ENCODE peak calls at places on chromosomes 11 and 22, in ten cellular contexts. M is cardiac muscle cell; H is dorsolateral prefrontal cortex; N is PC-3; O is vagina; T is thoracic aorta; Q is AG04450; L is CD8-positive, alpha-beta T cell; I is fibroblast of lung; P is CD8-positive, alpha-beta memory T cell. X is an unnamed sample.

GRCh38 chr11:12693485-12694181 is 19.4 kb downstream of the TEAD1 start:
- DNase-seq in N (peak), O (no peak), M (no peak), P (no peak), T (peak), I (peak), L (no peak), Q (peak), H (no peak), X (peak)

GRCh38 chr11:67345949-67346819 is 7.2 kb downstream of the POLD4 start:
- DNase-seq in M (peak), H (no peak), T (no peak), N (peak), Q (no peak), L (no peak), I (peak), P (no peak), O (no peak), X (no peak)

GRCh38 chr22:22920910-22921550 is 33.4 kb downstream of the IGLL5 start:
- DNase-seq in T (no peak), M (no peak), I (no peak), L (no peak), N (no peak), Q (no peak), O (no peak), P (no peak), H (no peak), X (no peak)

GRCh38 chr11:69333149-69333710 is 39.3 kb downstream of the MYEOV start:
- DNase-seq in N (no peak), Q (no peak), L (no peak), H (no peak), T (no peak), O (peak), M (no peak), I (no peak), P (no peak), X (no peak)

GRCh38 chr22:37276771-37277170 is 5.5 kb upstream of the CYTH4 start:
- DNase-seq in I (no peak), O (no peak), Q (no peak), L (no peak), H (no peak), P (no peak), N (no peak), T (no peak), M (no peak), X (no peak)

GRCh38 chr11:80424012-80424695 is 983.3 kb upstream of the TENM4 start:
- DNase-seq in I (no peak), O (no peak), L (no peak), H (no peak), T (no peak), Q (no peak), P (no peak), M (peak), N (no peak), X (no peak)

GRCh38 chr22:41683616-41684015 is 5.1 kb downstream of the SNU13 start:
- DNase-seq in L (no peak), Q (no peak), I (no peak), H (no peak), P (no peak), T (no peak), O (no peak), M (no peak), N (peak), X (no peak)

GRCh38 chr11:95585071-95585751 is 204.4 kb downstream of the FAM76B start:
- DNase-seq in N (no peak), T (no peak), M (no peak), L (no peak), P (no peak), Q (no peak), I (peak), H (no peak), O (no peak), X (no peak)

GRCh38 chr11:102314784-102315183 is 2.5 kb upstream of the BIRC3 start:
- DNase-seq in T (no peak), P (no peak), I (no peak), O (no peak), M (no peak), L (no peak), Q (no peak), H (no peak), N (no peak), X (no peak)

GRCh38 chr11:15724611-15725010 is 609.9 kb downstream of the INSC start:
- DNase-seq in N (no peak), I (no peak), P (no peak), H (no peak), M (no peak), O (no peak), Q (no peak), L (no peak), T (no peak), X (no peak)

GRCh38 chr22:50597097-50597496 is 3.5 kb upstream of the MAPK8IP2 start:
- DNase-seq in T (no peak), O (no peak), H (no peak), N (no peak), P (no peak), L (no peak), I (no peak), Q (no peak), M (no peak), X (no peak)

GRCh38 chr22:24067587-24068376 is 56.7 kb downstream of the CABIN1 start:
- DNase-seq in L (no peak), N (no peak), T (no peak), H (no peak), M (no peak), O (no peak), I (no peak), P (no peak), Q (no peak), X (no peak)

GRCh38 chr22:36701166-36701713 is 2.3 kb downstream of the CACNG2 start:
- DNase-seq in M (no peak), O (no peak), T (no peak), I (no peak), L (no peak), N (no peak), H (no peak), P (no peak), Q (no peak), X (no peak)

GRCh38 chr11:104657083-104657482 is 241.2 kb downstream of the CASP12 start:
- DNase-seq in O (no peak), N (no peak), L (no peak), H (no peak), P (no peak), M (no peak), T (no peak), Q (no peak), I (no peak), X (no peak)

GRCh38 chr22:21819183-21819770 is 48.2 kb downstream of the MAPK1 start:
- DNase-seq in P (no peak), L (no peak), T (no peak), M (no peak), N (no peak), Q (no peak), H (no peak), O (no peak), I (no peak), X (no peak)
- H3K27ac ChIP-seq in P (no peak), L (no peak), T (no peak), M (no peak), N (no peak), Q (no peak), H (no peak), O (no peak), I (no peak), X (no peak)

GRCh38 chr11:118341749-118342489 is 586 bp downstream of the CD3D start:
- DNase-seq in P (no peak), L (peak), Q (no peak), I (no peak), N (no peak), T (no peak), O (no peak), M (no peak), H (no peak), X (no peak)
- H3K27ac ChIP-seq in P (peak), L (peak), Q (no peak), I (no peak), N (no peak), T (no peak), O (no peak), M (no peak), H (no peak), X (no peak)

GRCh38 chr11:19895776-19896175 is 183.1 kb downstream of the NAV2 start:
- DNase-seq in Q (no peak), H (no peak), T (no peak), L (no peak), I (no peak), N (peak), P (no peak), O (no peak), M (no peak), X (no peak)
- H3K27ac ChIP-seq in Q (no peak), H (no peak), T (no peak), L (no peak), I (no peak), N (no peak), P (no peak), O (no peak), M (no peak), X (no peak)

DNA sequence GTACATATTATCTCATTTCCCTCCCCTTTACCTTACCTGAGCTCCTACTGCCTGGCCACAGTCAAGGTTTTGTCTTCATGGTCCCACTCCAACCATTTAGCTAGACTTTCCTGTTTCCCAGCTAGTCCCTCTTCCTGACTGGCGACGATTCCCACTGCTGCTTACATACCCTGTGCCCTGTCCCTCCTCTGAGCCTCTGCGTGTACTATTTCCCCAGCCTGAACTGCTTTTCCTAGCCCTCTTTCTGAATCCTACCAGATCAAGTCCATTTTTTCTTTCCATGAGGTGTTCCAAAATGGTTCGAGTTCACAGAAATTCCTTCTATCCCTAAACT is 23.4 kb downstream of the MRPL16 start:
- DNase-seq in H (no peak), I (no peak), T (no peak), L (no peak), Q (no peak), N (no peak), M (no peak), O (no peak), P (no peak), X (no peak)
- H3K27ac ChIP-seq in H (no peak), I (no peak), T (no peak), L (no peak), Q (peak), N (peak), M (peak), O (no peak), P (no peak), X (no peak)

DNA sequence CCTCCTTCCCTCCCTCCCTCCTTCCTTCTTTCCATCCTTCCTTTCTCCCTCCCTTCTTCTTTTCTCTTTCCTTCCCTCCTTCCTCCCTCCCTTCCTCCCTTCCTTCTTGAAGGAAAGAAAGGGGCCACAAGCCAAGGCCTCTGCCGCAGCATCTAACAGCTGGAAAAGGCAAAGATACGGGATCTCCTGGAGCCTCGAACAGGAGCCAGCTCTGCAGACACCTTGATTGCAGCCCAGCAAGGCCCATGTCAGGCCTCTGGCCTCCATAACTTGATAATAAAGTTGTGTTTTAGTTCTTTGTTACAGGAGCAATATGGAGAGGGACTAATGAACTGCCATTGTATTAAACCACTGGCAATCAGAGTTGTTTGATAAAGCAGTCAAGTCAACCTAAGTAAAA is 348.9 kb upstream of the B3GAT1 start:
- DNase-seq in N (no peak), I (no peak), T (no peak), H (no peak), O (no peak), L (no peak), M (no peak), Q (no peak), P (no peak), X (no peak)
- H3K27ac ChIP-seq in N (no peak), I (no peak), T (no peak), H (no peak), O (no peak), L (no peak), M (no peak), Q (no peak), P (no peak), X (no peak)

GRCh38 chr11:126384449-126385070 is 29.1 kb downstream of the ST3GAL4 start:
- DNase-seq in T (no peak), H (peak), Q (no peak), M (no peak), N (peak), O (no peak), L (no peak), P (no peak), I (no peak), X (no peak)
- H3K27ac ChIP-seq in T (no peak), H (no peak), Q (no peak), M (no peak), N (peak), O (no peak), L (no peak), P (no peak), I (no peak), X (no peak)

X was measured in substantia nigra.